ENCODE peak calls at places on chromosome 2, in five cellular contexts. D is mesothelial cell of epicardium; K is NK-92 treated with Interleukin-12 subunit alpha and Interleukin-12 subunit beta, amount 100 ng/mL, for 24 hours; J is non-pigmented ciliary epithelial cell; C is AG09319. H is an unnamed sample.

GRCh38 chr2:109061736-109062557 is 67.1 kb upstream of the SH3RF3 start:
- DNase-seq in J (no peak), D (no peak), C (no peak), K (no peak), H (no peak)

GRCh38 chr2:238845583-238846480 is 2.1 kb upstream of the TWIST2 start:
- DNase-seq in C (no peak), J (no peak), D (no peak), K (no peak), H (no peak)

GRCh38 chr2:239791727-239792648 is 233.2 kb downstream of the NDUFA10 start:
- DNase-seq in J (no peak), K (no peak), C (no peak), D (no peak), H (no peak)

GRCh38 chr2:63399171-63399570 is 189.1 kb downstream of the WDPCP start:
- DNase-seq in J (no peak), D (no peak), C (no peak), K (no peak), H (no peak)

GRCh38 chr2:233929352-233929843 is 12.2 kb downstream of the TRPM8 start:
- DNase-seq in C (no peak), D (no peak), K (peak), J (no peak), H (no peak)

GRCh38 chr2:43294973-43295603 is 68.7 kb upstream of the ZFP36L2 start:
- DNase-seq in C (no peak), J (no peak), D (no peak), K (no peak), H (no peak)

GRCh38 chr2:75994759-75995158 is 284.0 kb upstream of the GCFC2 start:
- DNase-seq in J (no peak), K (no peak), C (no peak), D (no peak), H (no peak)

GRCh38 chr2:189933911-189934399 is 128.6 kb downstream of the MSTN start:
- DNase-seq in C (peak), D (no peak), J (peak), K (no peak), H (no peak)

GRCh38 chr2:8355046-8355445 is 326.8 kb upstream of the ID2 start:
- DNase-seq in K (no peak), J (no peak), C (no peak), D (no peak), H (no peak)

GRCh38 chr2:100877555-100877954 is 57.6 kb downstream of the NPAS2 start:
- DNase-seq in K (no peak), J (no peak), C (no peak), D (no peak), H (no peak)

GRCh38 chr2:106011380-106011779 is 182.7 kb downstream of the UXS1 start:
- DNase-seq in C (no peak), K (no peak), J (no peak), D (no peak), H (no peak)

GRCh38 chr2:98180456-98180855 is 93.5 kb downstream of the VWA3B start:
- DNase-seq in J (no peak), D (no peak), C (no peak), K (no peak), H (no peak)

GRCh38 chr2:151228847-151229497 is 32.7 kb downstream of the RBM43 start:
- DNase-seq in C (no peak), D (no peak), J (no peak), K (no peak), H (no peak)

GRCh38 chr2:7436096-7436906 is 519.1 kb downstream of the RNF144A start:
- DNase-seq in C (no peak), D (no peak), K (no peak), J (no peak), H (no peak)

GRCh38 chr2:189858301-189858700 is 74.1 kb downstream of the PMS1 start:
- DNase-seq in J (no peak), K (no peak), D (no peak), C (no peak), H (no peak)

H was measured in activated T-helper 2 cell treated with anti-CD3 and anti-CD28 coated beads, Interferon-gamma antibody, Interleukin-2, Interleukin-4, amounts not matched to agents 10 μg/mL and 5 μg/mL and 100 μg/mL, durations not matched to agents 14 hours and 24 hours and 36 hours.